ENCODE peak calls at places on chromosomes 13 and 19, in six cellular contexts. P, U, Y, M, E and I are unnamed samples.

GRCh38 chr13:97165527-97166425 is 56.4 kb upstream of the MBNL2 start:
- DNase-seq in P (no peak), U (peak; percentile 3), Y (no peak), M (no peak), E (no peak), I (no peak)

GRCh38 chr19:14375055-14375581 is 6.1 kb upstream of the ADGRE5 start:
- DNase-seq in P (peak; percentile 37), U (no peak), Y (no peak), M (no peak), E (peak; percentile 35), I (peak; percentile 80)

GRCh38 chr19:15464394-15465385 is at the start of gene RASAL3:
- DNase-seq in P (no peak), U (peak; percentile 15), Y (no peak), M (no peak), E (peak; percentile 32), I (peak; percentile 55)

GRCh38 chr13:114015111-114015551 is 41.3 kb upstream of the C13orf46 start:
- DNase-seq in P (peak; percentile 25), U (no peak), Y (no peak), M (no peak), E (no peak), I (peak; percentile 77)

GRCh38 chr13:32548837-32549236 is 10.2 kb upstream of the N4BP2L2 start:
- DNase-seq in P (no peak), U (peak; percentile 79), Y (no peak), M (peak; percentile 10), E (no peak), I (no peak)

GRCh38 chr19:5338661-5339469 is 1.7 kb downstream of the PTPRS start:
- DNase-seq in P (no peak), U (no peak), Y (no peak), M (no peak), E (no peak), I (no peak)

GRCh38 chr13:23678768-23679167 is 108.6 kb downstream of the TNFRSF19 start:
- DNase-seq in P (no peak), U (no peak), Y (peak; percentile 82), M (peak; percentile 42), E (no peak), I (no peak)

GRCh38 chr19:46486358-46486757 is 9.3 kb downstream of the PNMA8B start:
- DNase-seq in P (no peak), U (no peak), Y (no peak), M (no peak), E (no peak), I (no peak)

GRCh38 chr19:32404939-32405430 is 585 bp upstream of the DPY19L3 start:
- DNase-seq in P (peak; percentile 79), U (peak; percentile 50), Y (no peak), M (peak; percentile 42), E (peak; percentile 80), I (peak; percentile 90)

GRCh38 chr13:108365255-108365654 is 95.7 kb downstream of the TNFSF13B start:
- DNase-seq in P (no peak), U (no peak), Y (no peak), M (no peak), E (no peak), I (no peak)

GRCh38 chr19:39823693-39824092 is 10.3 kb downstream of the DYRK1B start:
- DNase-seq in P (no peak), U (no peak), Y (no peak), M (no peak), E (no peak), I (no peak)

GRCh38 chr19:57708641-57709354 is at the start of gene ZNF154:
- DNase-seq in P (peak; percentile 18), U (peak; percentile 83), Y (no peak), M (peak; percentile 57), E (peak; percentile 27), I (peak; percentile 84)

GRCh38 chr13:109904218-109904617 is 117.8 kb upstream of the IRS2 start:
- DNase-seq in P (no peak), U (no peak), Y (no peak), M (no peak), E (no peak), I (no peak)

GRCh38 chr19:17946965-17947784 is 14.4 kb downstream of the CCDC124 start:
- DNase-seq in P (peak; percentile 27), U (no peak), Y (no peak), M (no peak), E (no peak), I (no peak)

GRCh38 chr19:47232422-47233211 is 1.6 kb upstream of the BBC3 start:
- DNase-seq in P (no peak), U (peak; percentile 52), Y (no peak), M (peak; percentile 80), E (no peak), I (no peak)

GRCh38 chr13:108297114-108297513 is 27.6 kb downstream of the TNFSF13B start:
- DNase-seq in P (no peak), U (no peak), Y (no peak), M (no peak), E (no peak), I (no peak)

GRCh38 chr19:29811125-29812079 is at the start of gene CCNE1:
- DNase-seq in P (peak; percentile 96), U (peak; percentile 92), Y (no peak), M (peak; percentile 80), E (peak; percentile 97), I (peak; percentile 98)

GRCh38 chr19:9431475-9431874 is 3.9 kb downstream of the ZNF266 start:
- DNase-seq in P (no peak), U (peak; percentile 30), Y (no peak), M (no peak), E (peak; percentile 33), I (no peak)

GRCh38 chr19:35143231-35143715 is at the start of gene FXYD7:
- DNase-seq in P (no peak), U (no peak), Y (no peak), M (no peak), E (peak; percentile 38), I (no peak)

GRCh38 chr13:33917135-33917534 is 99.2 kb downstream of the RFC3 start:
- DNase-seq in P (no peak), U (no peak), Y (no peak), M (no peak), E (no peak), I (no peak)

GRCh38 chr13:33218020-33218419 is 67.5 kb downstream of the STARD13 start:
- DNase-seq in P (no peak), U (peak; percentile 46), Y (no peak), M (peak; percentile 73), E (no peak), I (no peak)

GRCh38 chr19:23787106-23787505 is 28.4 kb upstream of the ZNF681 start:
- DNase-seq in P (no peak), U (no peak), Y (no peak), M (peak; percentile 2), E (no peak), I (no peak)

GRCh38 chr19:52646571-52647222 is 8.5 kb upstream of the ZNF83 start:
- DNase-seq in P (no peak), U (no peak), Y (no peak), M (no peak), E (no peak), I (no peak)

GRCh38 chr19:58581227-58582141 is 8.3 kb upstream of the MZF1 start:
- DNase-seq in P (peak; percentile 87), U (peak; percentile 90), Y (no peak), M (peak; percentile 92), E (peak; percentile 89), I (peak; percentile 95)

GRCh38 chr19:46460981-46461380 is 10.4 kb downstream of the PNMA8A start:
- DNase-seq in P (no peak), U (no peak), Y (no peak), M (no peak), E (no peak), I (no peak)

DNA sequence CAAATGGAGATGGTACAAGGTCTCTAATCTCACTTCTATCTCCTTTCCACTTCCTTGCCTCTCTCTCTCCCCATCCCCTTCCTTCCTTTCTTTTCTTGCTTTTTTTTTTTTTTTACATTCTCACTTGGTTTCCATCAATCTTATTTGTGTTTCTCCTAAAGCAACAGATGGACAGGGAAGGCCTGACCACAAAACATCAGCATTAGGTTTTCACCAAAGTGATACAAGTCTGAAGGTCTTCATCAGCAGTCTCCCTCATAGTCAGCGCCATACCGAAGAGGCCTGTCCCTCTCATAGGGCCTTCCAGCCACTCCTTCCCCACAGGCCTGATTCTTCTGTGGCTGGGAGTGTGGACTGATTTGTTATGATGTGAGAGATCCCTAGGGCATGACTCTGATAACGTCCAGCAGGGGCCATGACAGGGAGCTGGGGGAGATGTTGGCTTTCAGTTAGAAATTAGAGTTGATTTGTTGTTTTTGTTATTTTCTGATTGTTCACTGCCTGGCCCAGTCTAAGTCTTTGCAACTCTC is 158.7 kb downstream of the SLC7A1 start:
- DNase-seq in P (no peak), U (no peak), Y (no peak), M (no peak), E (no peak), I (no peak)
- H3K4me3 ChIP-seq in P (no peak overlapping the region), U (no peak overlapping the region), Y (no peak overlapping the region), M (no peak overlapping the region), E (no peak overlapping the region), I (no peak overlapping the region)

GRCh38 chr19:45074744-45075143 is 1.5 kb downstream of the ZNF296 start:
- DNase-seq in P (no peak), U (no peak), Y (no peak), M (no peak), E (no peak), I (no peak)
- H3K4me3 ChIP-seq in P (no peak overlapping the region), U (no peak overlapping the region), Y (peak overlapping the region; percentile 20), M (no peak overlapping the region), E (no peak overlapping the region), I (peak overlapping the region; percentile 85)

DNA sequence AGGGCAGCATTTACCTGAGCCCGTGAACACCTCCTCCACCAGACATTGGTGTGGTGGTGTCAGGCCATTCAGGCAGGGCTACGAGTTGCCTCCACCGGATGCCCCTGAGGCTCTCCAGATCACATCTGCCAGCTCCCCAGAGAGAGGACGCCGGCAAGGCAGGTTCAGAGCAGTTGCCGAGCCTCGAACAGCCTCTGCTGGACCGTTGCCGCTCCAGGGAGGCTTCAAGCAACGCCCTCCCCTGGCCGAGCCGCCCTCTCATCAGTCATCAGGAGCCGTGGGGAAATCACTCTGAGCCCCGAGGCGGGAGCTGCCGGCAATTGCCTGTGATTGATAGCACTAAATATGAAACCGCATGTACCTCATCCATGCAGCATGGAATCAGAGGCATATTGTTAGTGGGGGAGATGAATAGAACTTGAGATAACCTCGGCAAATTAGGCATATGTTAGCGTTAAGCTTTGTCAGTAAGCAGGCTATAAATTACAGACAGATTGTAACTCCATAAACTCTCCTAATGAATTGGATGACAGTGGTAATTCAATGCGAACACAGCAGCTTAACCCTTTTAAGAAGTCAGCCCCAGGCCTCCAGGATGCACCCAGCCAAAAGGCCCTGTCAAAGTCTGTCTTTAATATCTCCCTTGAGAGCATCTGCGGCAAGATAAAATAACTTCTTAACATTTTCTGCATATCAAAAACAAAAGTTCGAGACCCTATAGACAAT is 29.8 kb upstream of the SPACA7 start:
- DNase-seq in P (no peak), U (no peak), Y (no peak), M (no peak), E (no peak), I (no peak)
- H3K4me3 ChIP-seq in P (no peak overlapping the region), U (no peak overlapping the region), Y (no peak overlapping the region), M (no peak overlapping the region), E (no peak overlapping the region), I (no peak overlapping the region)

GRCh38 chr19:531753-532571 is at the start of gene CDC34:
- DNase-seq in P (no peak), U (no peak), Y (no peak), M (no peak), E (no peak), I (no peak)

GRCh38 chr19:531009-531752 is 379 bp upstream of the CDC34 start:
- DNase-seq in P (peak; percentile 87), U (peak; percentile 87), Y (no peak), M (peak; percentile 71), E (peak; percentile 89), I (peak; percentile 81)

GRCh38 chr19:533485-534058 is 2.0 kb downstream of the CDC34 start:
- DNase-seq in P (no peak), U (no peak), Y (no peak), M (no peak), E (no peak), I (no peak)

GRCh38 chr19:532578-533484 is 1.3 kb downstream of the CDC34 start:
- DNase-seq in P (peak; percentile 84), U (peak; percentile 73), Y (no peak), M (peak; percentile 64), E (peak; percentile 85), I (no peak)

GRCh38 chr19:530133-531008 is 1.2 kb upstream of the CDC34 start:
- DNase-seq in P (no peak), U (no peak), Y (no peak), M (no peak), E (no peak), I (no peak)
- H3K4me3 ChIP-seq in P (peak overlapping the region; percentile 89), U (peak overlapping the region; percentile 79), Y (peak overlapping the region; percentile 74), M (peak overlapping the region; percentile 73), E (peak overlapping the region; percentile 99), I (peak overlapping the region; percentile 97)